ENCODE peak calls at places on chromosomes 1 and 21, in seven cellular contexts. G, D, R, S, N, A and Z are unnamed samples. For H3K27me3, the result is how much of the 10 kb centered on the place peaks cover.

GRCh38 chr1:179091691-179092165 is 9.9 kb downstream of the TOR3A start:
- DNase-seq in G (no peak), R (peak), S (no peak), A (no peak), N (no peak), D (peak), Z (peak)

GRCh38 chr1:219837994-219838294 is 90.4 kb downstream of the SLC30A10 start:
- DNase-seq in G (no peak), S (no peak), N (no peak), R (no peak), D (no peak), A (no peak), Z (no peak)

GRCh38 chr1:235776396-235776795 is 90.3 kb downstream of the LYST start:
- DNase-seq in G (no peak), N (no peak), S (no peak), A (no peak), D (peak), R (no peak), Z (no peak)

GRCh38 chr1:54425152-54425584 is 19.0 kb upstream of the SSBP3 start:
- DNase-seq in A (no peak), D (no peak), G (no peak), S (peak), R (no peak), N (no peak), Z (no peak)

GRCh38 chr1:197773856-197774255 is 1.4 kb downstream of the DENND1B start:
- DNase-seq in N (no peak), G (no peak), D (no peak), S (no peak), R (no peak), A (no peak), Z (no peak)

GRCh38 chr21:37564341-37564923 is 197.9 kb downstream of the DYRK1A start:
- DNase-seq in G (peak), S (peak), D (peak), R (peak), N (peak), A (no peak), Z (peak)

GRCh38 chr1:198909973-198910372 is 271.1 kb downstream of the PTPRC start:
- DNase-seq in A (no peak), G (no peak), N (no peak), S (no peak), D (peak), R (no peak), Z (no peak)

GRCh38 chr21:38798481-38798882 is 7.2 kb upstream of the ETS2 start:
- DNase-seq in A (no peak), S (no peak), N (no peak), D (no peak), R (peak), G (no peak), Z (no peak)

GRCh38 chr21:27806261-27806660 is 839.4 kb upstream of the ADAMTS5 start:
- DNase-seq in S (no peak), R (peak), G (no peak), N (no peak), D (peak), A (no peak), Z (no peak)

GRCh38 chr1:243268284-243268653 is 12.4 kb downstream of the SDCCAG8 start:
- DNase-seq in G (no peak), D (peak), N (no peak), A (no peak), S (no peak), R (no peak), Z (no peak)

GRCh38 chr1:159922499-159923202 is 2.7 kb downstream of the TAGLN2 start:
- DNase-seq in A (no peak), G (no peak), R (peak), S (no peak), D (peak), N (no peak), Z (peak)

GRCh38 chr1:232574867-232575523 is 54.9 kb downstream of the SIPA1L2 start:
- DNase-seq in N (no peak), S (no peak), R (no peak), G (no peak), A (no peak), D (peak), Z (no peak)

GRCh38 chr1:25784575-25785051 is 15.4 kb upstream of the SELENON start:
- DNase-seq in A (no peak), N (no peak), D (peak), R (no peak), G (no peak), S (no peak), Z (no peak)

GRCh38 chr1:25616932-25617625 is 488 bp downstream of the MAN1C1 start:
- DNase-seq in R (peak), G (peak), D (no peak), S (peak), A (peak), N (no peak), Z (no peak)

GRCh38 chr1:171343727-171344472 is 29.9 kb downstream of the FMO4 start:
- DNase-seq in N (no peak), D (no peak), G (no peak), A (no peak), R (no peak), S (no peak), Z (no peak)

GRCh38 chr21:46000731-46001641 is 19.4 kb downstream of the COL6A1 start:
- DNase-seq in S (no peak), R (no peak), D (no peak), A (no peak), N (peak), G (no peak), Z (peak)

GRCh38 chr1:74504125-74505065 is 8.0 kb downstream of the LRRC53 start:
- DNase-seq in R (peak), D (peak), N (no peak), G (peak), S (peak), A (no peak), Z (no peak)

GRCh38 chr1:231628207-231628876 is 1.8 kb downstream of the DISC1 start:
- DNase-seq in G (peak), R (peak), S (no peak), D (peak), A (no peak), N (no peak), Z (no peak)

GRCh38 chr1:33727310-33727709 is 136.6 kb upstream of the HMGB4 start:
- DNase-seq in A (no peak), D (no peak), S (no peak), R (no peak), G (no peak), N (no peak), Z (no peak)

GRCh38 chr1:203462878-203463277 is 12.7 kb upstream of the PRELP start:
- DNase-seq in N (no peak), G (no peak), A (no peak), S (no peak), D (peak), R (no peak), Z (peak)

GRCh38 chr1:112923234-112923955 is 32.6 kb downstream of the SLC16A1 start:
- DNase-seq in R (no peak), N (no peak), G (no peak), A (no peak), S (no peak), D (no peak), Z (no peak)

GRCh38 chr1:34780528-34780927 is 486 bp upstream of the GJB3 start:
- DNase-seq in A (no peak), S (no peak), D (no peak), G (no peak), R (no peak), N (no peak), Z (no peak)

GRCh38 chr1:8004803-8005573 is 21.1 kb downstream of the ERRFI1 start:
- DNase-seq in R (peak), D (peak), S (no peak), G (no peak), A (no peak), N (peak), Z (peak)

GRCh38 chr1:235952950-235953615 is 86.4 kb upstream of the LYST start:
- DNase-seq in G (no peak), N (no peak), S (no peak), D (no peak), A (no peak), R (no peak), Z (no peak)

GRCh38 chr1:230306158-230306557 is 120.0 kb downstream of the PGBD5 start:
- DNase-seq in D (no peak), N (no peak), G (no peak), A (no peak), R (no peak), S (no peak), Z (no peak)

GRCh38 chr1:33300673-33301072 is 20.2 kb downstream of the A3GALT2 start:
- DNase-seq in N (no peak), S (no peak), G (no peak), D (peak), A (no peak), R (peak), Z (no peak)

GRCh38 chr1:4658643-4659042 is 4.2 kb downstream of the AJAP1 start:
- DNase-seq in S (no peak), R (no peak), A (no peak), N (no peak), G (no peak), D (no peak), Z (no peak)

GRCh38 chr1:78340006-78340405 is 150.8 kb upstream of the PTGFR start:
- DNase-seq in S (no peak), G (no peak), D (peak), A (no peak), R (no peak), N (no peak), Z (no peak)

GRCh38 chr1:218384576-218384975 is 39.4 kb downstream of the TGFB2 start:
- DNase-seq in S (no peak), G (no peak), N (no peak), D (peak), R (no peak), A (no peak), Z (no peak)

GRCh38 chr21:44710756-44711326 is 531 bp downstream of the TSPEAR start:
- DNase-seq in N (no peak), R (peak), S (peak), A (peak), D (no peak), G (no peak), Z (no peak)

GRCh38 chr21:44711327-44712202 is at the start of gene TSPEAR:
- DNase-seq in G (no peak), R (peak), A (no peak), D (no peak), N (peak), S (peak), Z (peak)

GRCh38 chr21:44713130-44713529 is 1.8 kb upstream of the TSPEAR start:
- DNase-seq in N (no peak), D (no peak), R (no peak), G (no peak), S (no peak), A (no peak), Z (no peak)

GRCh38 chr21:44713846-44714245 is 2.5 kb upstream of the TSPEAR start:
- DNase-seq in G (no peak), S (no peak), N (no peak), R (no peak), A (no peak), D (no peak), Z (no peak)

GRCh38 chr21:44712203-44713028 is 1.0 kb upstream of the TSPEAR start:
- DNase-seq in N (no peak), R (no peak), A (no peak), G (no peak), D (no peak), S (peak), Z (peak)
- H3K27me3 ChIP-seq in N (half or more), R (half or more), A (half or more), G (under half), D (half or more), S (half or more), Z (half or more)

GRCh38 chr1:172777767-172778166 is 118.9 kb downstream of the FASLG start:
- DNase-seq in D (no peak), R (no peak), G (no peak), A (no peak), S (peak), N (no peak), Z (no peak)
- H3K27me3 ChIP-seq in D (under half), R (under half), G (under half), A (under half), S (under half), N (under half), Z (under half)

GRCh38 chr1:147740391-147740790 is 20.0 kb downstream of the GJA5 start:
- DNase-seq in A (no peak), N (no peak), S (no peak), D (no peak), G (no peak), R (no peak), Z (no peak)
- H3K27me3 ChIP-seq in A (under half), N (under half), S (under half), D (under half), G (under half), R (under half), Z (under half)

DNA sequence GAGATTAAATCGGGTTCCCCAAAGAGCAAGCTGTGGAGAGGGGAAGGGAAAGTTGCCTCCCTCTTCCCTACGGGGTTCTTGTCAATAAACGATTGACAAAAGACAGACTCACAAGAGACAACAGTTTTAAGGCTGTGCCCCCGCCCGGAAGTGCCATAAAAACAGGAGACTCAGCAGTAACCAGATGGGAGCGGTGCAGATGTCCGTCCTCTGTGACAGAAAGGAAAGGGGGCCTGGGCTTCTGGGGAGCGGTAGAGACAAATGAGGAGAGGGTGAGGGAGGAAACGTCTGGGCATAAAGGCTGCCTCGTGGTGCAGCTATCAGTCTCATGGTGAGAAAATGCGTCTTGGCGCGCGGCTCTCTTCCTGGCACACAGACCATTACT is 5.9 kb downstream of the TP73 start:
- DNase-seq in S (no peak), R (no peak), G (no peak), A (no peak), N (peak), D (no peak), Z (peak)
- H3K27me3 ChIP-seq in S (under half), R (under half), G (under half), A (under half), N (under half), D (half or more), Z (under half)

GRCh38 chr1:1245178-1245839 is 1.2 kb downstream of the C1QTNF12 start:
- DNase-seq in S (no peak), D (no peak), N (no peak), R (no peak), G (no peak), A (no peak), Z (no peak)

GRCh38 chr1:1244192-1244811 is 2.2 kb downstream of the C1QTNF12 start:
- DNase-seq in N (no peak), D (no peak), S (no peak), A (no peak), R (peak), G (no peak), Z (no peak)

GRCh38 chr1:1243261-1243660 is 3.3 kb downstream of the C1QTNF12 start:
- DNase-seq in G (no peak), S (no peak), R (no peak), N (no peak), A (no peak), D (no peak), Z (no peak)

GRCh38 chr1:1242461-1243080 is 4.0 kb downstream of the C1QTNF12 start:
- DNase-seq in G (no peak), R (no peak), D (no peak), N (no peak), A (no peak), S (no peak), Z (no peak)

DNA sequence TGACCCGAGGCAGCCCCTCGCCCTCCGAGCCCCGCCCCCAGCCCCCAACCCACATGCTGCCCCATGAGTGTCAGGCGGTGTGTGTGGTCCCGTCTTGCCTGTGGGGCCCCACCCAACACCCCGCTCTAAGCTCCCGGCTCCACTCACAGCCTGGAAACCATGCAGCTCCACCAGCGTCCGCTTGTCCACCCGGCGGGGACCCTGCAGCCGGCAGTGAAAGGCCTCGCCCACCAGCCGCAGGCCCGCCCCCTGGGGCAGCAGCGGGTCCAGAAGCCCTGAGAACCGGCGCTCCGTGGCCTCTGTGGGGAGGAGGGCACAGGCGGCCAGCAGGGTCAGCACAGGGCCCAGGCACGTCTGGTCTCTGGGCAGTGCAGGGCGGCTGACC is 2.7 kb downstream of the C1QTNF12 start:
- DNase-seq in N (no peak), A (no peak), R (no peak), D (no peak), G (no peak), S (no peak), Z (no peak)
- H3K27me3 ChIP-seq in N (under half), A (under half), R (under half), D (under half), G (under half), S (under half), Z (half or more)

DNA sequence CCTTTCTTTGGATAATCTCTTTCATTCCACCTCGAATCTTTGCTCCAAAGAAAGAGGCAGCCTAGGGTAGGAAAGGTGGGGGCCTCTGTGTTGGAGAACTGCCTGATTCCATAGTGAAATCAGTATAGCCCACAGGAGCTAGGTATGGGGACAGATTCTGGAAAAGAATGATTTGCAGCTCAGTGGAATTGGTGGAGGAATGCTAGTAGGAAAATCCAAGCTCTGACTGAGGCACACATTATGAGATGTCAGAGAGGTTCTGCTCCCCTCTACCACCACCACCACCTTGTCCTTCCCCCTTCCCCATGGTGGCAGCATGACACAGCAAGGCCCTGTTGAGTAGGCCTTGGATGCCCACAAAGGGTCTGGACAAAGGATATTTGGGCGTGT is 810 bp downstream of the MLLT11 start:
- DNase-seq in G (no peak), R (no peak), N (no peak), D (peak), S (no peak), A (no peak), Z (no peak)
- H3K27me3 ChIP-seq in G (under half), R (under half), N (under half), D (under half), S (under half), A (under half), Z (under half)

DNA sequence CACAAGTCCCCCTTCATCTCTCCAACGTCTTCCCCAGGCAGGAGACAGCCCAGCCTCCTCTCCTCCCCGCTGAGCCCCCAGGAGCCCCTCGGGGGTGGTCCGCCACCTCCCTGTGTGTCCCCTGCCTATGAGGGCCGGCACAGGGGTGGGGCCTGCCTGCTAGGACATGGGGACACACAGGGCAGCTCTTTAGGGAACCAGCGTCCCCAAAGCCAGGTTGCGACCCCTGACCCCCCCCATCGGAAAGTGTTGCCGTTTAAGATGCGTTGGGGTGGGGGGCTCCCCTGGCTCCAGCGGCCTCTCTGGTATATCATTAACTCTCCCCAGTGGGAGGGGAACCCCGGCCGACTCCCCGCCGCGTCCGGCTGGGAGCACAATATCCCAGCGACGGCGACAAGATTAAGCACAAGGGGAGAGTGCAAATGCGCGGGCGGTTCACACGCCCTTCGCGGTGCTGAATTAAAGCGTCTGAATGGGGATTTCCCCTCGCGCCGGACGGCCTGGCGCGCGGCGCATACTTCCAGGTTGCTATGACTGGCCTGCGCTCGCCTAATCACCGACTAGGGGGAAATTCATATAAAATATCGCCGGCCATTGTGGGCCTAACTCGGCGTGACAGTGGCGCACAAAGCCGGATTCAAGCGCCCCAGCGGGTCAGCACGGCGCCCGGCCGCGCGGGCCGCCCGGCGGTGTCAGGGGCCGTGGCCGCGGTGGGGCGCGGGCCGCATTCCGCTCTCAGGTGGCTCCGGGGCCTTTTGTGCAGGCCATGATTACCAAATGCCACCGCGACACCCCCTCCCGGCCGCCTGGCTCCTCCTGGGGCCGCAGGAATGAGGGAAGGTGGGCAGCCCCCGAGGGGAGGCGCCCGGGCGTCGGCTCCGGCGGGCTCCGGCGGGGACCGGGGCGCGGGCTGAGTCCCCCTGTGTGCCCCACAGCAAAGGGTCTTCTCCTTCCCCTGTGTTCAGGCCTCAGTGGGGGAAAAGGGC is 30.9 kb downstream of the WNT3A start:
- DNase-seq in G (no peak), R (peak), D (peak), S (peak), A (no peak), N (peak), Z (no peak)
- H3K27me3 ChIP-seq in G (under half), R (under half), D (under half), S (half or more), A (under half), N (under half), Z (under half)

GRCh38 chr1:241181971-241182370 is 175.0 kb downstream of the RGS7 start:
- DNase-seq in S (no peak), G (no peak), A (no peak), R (no peak), D (no peak), N (no peak), Z (no peak)

GRCh38 chr1:241186716-241187115 is 170.3 kb downstream of the RGS7 start:
- DNase-seq in D (no peak), N (no peak), G (no peak), A (no peak), S (no peak), R (no peak), Z (no peak)

GRCh38 chr1:241180569-241180968 is 176.4 kb downstream of the RGS7 start:
- DNase-seq in A (no peak), R (no peak), S (no peak), D (no peak), G (no peak), N (no peak), Z (no peak)

GRCh38 chr1:241177665-241178064 is 179.3 kb downstream of the RGS7 start:
- DNase-seq in G (no peak), S (no peak), A (no peak), R (no peak), D (no peak), N (no peak), Z (no peak)

GRCh38 chr1:241181471-241181870 is 175.5 kb downstream of the RGS7 start:
- DNase-seq in D (no peak), S (no peak), A (no peak), R (no peak), N (no peak), G (no peak), Z (no peak)
- H3K27me3 ChIP-seq in D (under half), S (under half), A (under half), R (under half), N (under half), G (under half), Z (under half)

GRCh38 chr1:66654643-66655042 is 97.6 kb upstream of the DYNLT5 start:
- DNase-seq in N (no peak), R (no peak), D (no peak), S (no peak), A (no peak), G (no peak), Z (no peak)
- H3K27me3 ChIP-seq in N (under half), R (under half), D (under half), S (under half), A (under half), G (under half), Z (under half)